ENCODE peak calls at places on chromosomes 6 and 20, in seven cellular contexts. One of them, this sample, is unnamed.

GRCh38 chr6:36514554-36515456 is 32.5 kb downstream of the STK38 start:
- DNase-seq in stimulated activated CD8-positive, alpha-beta memory T cell treated with anti-CD3 and anti-CD28 coated beads, Interleukin-15, amount 100 ng/mL, for 4 hours: no peak
- DNase-seq in AG04449: no peak
- DNase-seq in NCI-H460: no peak
- DNase-seq in HS-5: no peak
- DNase-seq in left colon: peak
- DNase-seq in renal cortical epithelial cell: peak
- DNase-seq in this sample: no peak

GRCh38 chr20:47070176-47070575 is 175.5 kb downstream of the EYA2 start:
- DNase-seq in AG04449: no peak
- DNase-seq in NCI-H460: no peak
- DNase-seq in stimulated activated CD8-positive, alpha-beta memory T cell treated with anti-CD3 and anti-CD28 coated beads, Interleukin-15, amount 100 ng/mL, for 4 hours: no peak
- DNase-seq in renal cortical epithelial cell: no peak
- DNase-seq in HS-5: no peak
- DNase-seq in left colon: no peak
- DNase-seq in this sample: no peak

GRCh38 chr20:42986143-42986773 is 203.4 kb downstream of the PTPRT start:
- DNase-seq in HS-5: no peak
- DNase-seq in left colon: no peak
- DNase-seq in renal cortical epithelial cell: no peak
- DNase-seq in NCI-H460: no peak
- DNase-seq in stimulated activated CD8-positive, alpha-beta memory T cell treated with anti-CD3 and anti-CD28 coated beads, Interleukin-15, amount 100 ng/mL, for 4 hours: no peak
- DNase-seq in AG04449: no peak
- DNase-seq in this sample: no peak

GRCh38 chr6:136753624-136754023 is 38.7 kb downstream of the MAP3K5 start:
- DNase-seq in renal cortical epithelial cell: no peak
- DNase-seq in left colon: no peak
- DNase-seq in AG04449: no peak
- DNase-seq in NCI-H460: no peak
- DNase-seq in stimulated activated CD8-positive, alpha-beta memory T cell treated with anti-CD3 and anti-CD28 coated beads, Interleukin-15, amount 100 ng/mL, for 4 hours: peak
- DNase-seq in HS-5: no peak
- DNase-seq in this sample: no peak

GRCh38 chr6:47669684-47670515 is 28.5 kb upstream of the ADGRF4 start:
- DNase-seq in AG04449: no peak
- DNase-seq in stimulated activated CD8-positive, alpha-beta memory T cell treated with anti-CD3 and anti-CD28 coated beads, Interleukin-15, amount 100 ng/mL, for 4 hours: no peak
- DNase-seq in HS-5: no peak
- DNase-seq in left colon: no peak
- DNase-seq in renal cortical epithelial cell: peak
- DNase-seq in NCI-H460: no peak
- DNase-seq in this sample: no peak

GRCh38 chr20:35598476-35598875 is 17.2 kb upstream of the SPAG4 start:
- DNase-seq in stimulated activated CD8-positive, alpha-beta memory T cell treated with anti-CD3 and anti-CD28 coated beads, Interleukin-15, amount 100 ng/mL, for 4 hours: no peak
- DNase-seq in renal cortical epithelial cell: no peak
- DNase-seq in left colon: no peak
- DNase-seq in HS-5: no peak
- DNase-seq in NCI-H460: no peak
- DNase-seq in AG04449: no peak
- DNase-seq in this sample: no peak

GRCh38 chr20:15491564-15491963 is 1081.7 kb downstream of the KIF16B start:
- DNase-seq in NCI-H460: no peak
- DNase-seq in stimulated activated CD8-positive, alpha-beta memory T cell treated with anti-CD3 and anti-CD28 coated beads, Interleukin-15, amount 100 ng/mL, for 4 hours: no peak
- DNase-seq in left colon: no peak
- DNase-seq in HS-5: no peak
- DNase-seq in renal cortical epithelial cell: peak
- DNase-seq in AG04449: no peak
- DNase-seq in this sample: peak

GRCh38 chr6:117547688-117548621 is 54.4 kb downstream of the GOPC start:
- DNase-seq in AG04449: no peak
- DNase-seq in renal cortical epithelial cell: peak
- DNase-seq in NCI-H460: no peak
- DNase-seq in left colon: peak
- DNase-seq in stimulated activated CD8-positive, alpha-beta memory T cell treated with anti-CD3 and anti-CD28 coated beads, Interleukin-15, amount 100 ng/mL, for 4 hours: peak
- DNase-seq in HS-5: no peak
- DNase-seq in this sample: no peak

GRCh38 chr20:49983848-49984408 is 1.1 kb downstream of the SNAI1 start:
- DNase-seq in NCI-H460: no peak
- DNase-seq in left colon: no peak
- DNase-seq in AG04449: no peak
- DNase-seq in renal cortical epithelial cell: no peak
- DNase-seq in stimulated activated CD8-positive, alpha-beta memory T cell treated with anti-CD3 and anti-CD28 coated beads, Interleukin-15, amount 100 ng/mL, for 4 hours: no peak
- DNase-seq in HS-5: no peak
- DNase-seq in this sample: no peak

GRCh38 chr6:92114091-92114490 is 1305.3 kb downstream of the EPHA7 start:
- DNase-seq in NCI-H460: no peak
- DNase-seq in AG04449: no peak
- DNase-seq in renal cortical epithelial cell: no peak
- DNase-seq in left colon: no peak
- DNase-seq in stimulated activated CD8-positive, alpha-beta memory T cell treated with anti-CD3 and anti-CD28 coated beads, Interleukin-15, amount 100 ng/mL, for 4 hours: no peak
- DNase-seq in HS-5: no peak
- DNase-seq in this sample: no peak

GRCh38 chr6:82461536-82461935 is 97.9 kb downstream of the TPBG start:
- DNase-seq in AG04449: no peak
- DNase-seq in renal cortical epithelial cell: no peak
- DNase-seq in HS-5: no peak
- DNase-seq in stimulated activated CD8-positive, alpha-beta memory T cell treated with anti-CD3 and anti-CD28 coated beads, Interleukin-15, amount 100 ng/mL, for 4 hours: no peak
- DNase-seq in left colon: no peak
- DNase-seq in NCI-H460: no peak
- DNase-seq in this sample: no peak

GRCh38 chr20:34891166-34892062 is 15.0 kb downstream of the ACSS2 start:
- DNase-seq in stimulated activated CD8-positive, alpha-beta memory T cell treated with anti-CD3 and anti-CD28 coated beads, Interleukin-15, amount 100 ng/mL, for 4 hours: no peak
- DNase-seq in left colon: no peak
- DNase-seq in renal cortical epithelial cell: peak
- DNase-seq in AG04449: peak
- DNase-seq in HS-5: peak
- DNase-seq in NCI-H460: no peak
- DNase-seq in this sample: peak

GRCh38 chr20:41248371-41249024 is 69.0 kb downstream of the ZHX3 start:
- DNase-seq in HS-5: no peak
- DNase-seq in AG04449: no peak
- DNase-seq in NCI-H460: no peak
- DNase-seq in renal cortical epithelial cell: peak
- DNase-seq in left colon: no peak
- DNase-seq in stimulated activated CD8-positive, alpha-beta memory T cell treated with anti-CD3 and anti-CD28 coated beads, Interleukin-15, amount 100 ng/mL, for 4 hours: no peak
- DNase-seq in this sample: no peak

GRCh38 chr6:42769051-42769450 is 12.8 kb upstream of the BICRAL start:
- DNase-seq in left colon: no peak
- DNase-seq in renal cortical epithelial cell: no peak
- DNase-seq in AG04449: no peak
- DNase-seq in stimulated activated CD8-positive, alpha-beta memory T cell treated with anti-CD3 and anti-CD28 coated beads, Interleukin-15, amount 100 ng/mL, for 4 hours: no peak
- DNase-seq in NCI-H460: no peak
- DNase-seq in HS-5: no peak
- DNase-seq in this sample: no peak

GRCh38 chr6:160347259-160348208 is 644 bp upstream of the SLC22A3 start:
- DNase-seq in NCI-H460: no peak
- DNase-seq in left colon: peak
- DNase-seq in stimulated activated CD8-positive, alpha-beta memory T cell treated with anti-CD3 and anti-CD28 coated beads, Interleukin-15, amount 100 ng/mL, for 4 hours: no peak
- DNase-seq in HS-5: no peak
- DNase-seq in AG04449: no peak
- DNase-seq in renal cortical epithelial cell: no peak
- DNase-seq in this sample: no peak

GRCh38 chr6:33065312-33065711 is 8.1 kb downstream of the HLA-DPA1 start:
- DNase-seq in left colon: no peak
- DNase-seq in AG04449: no peak
- DNase-seq in NCI-H460: no peak
- DNase-seq in renal cortical epithelial cell: no peak
- DNase-seq in stimulated activated CD8-positive, alpha-beta memory T cell treated with anti-CD3 and anti-CD28 coated beads, Interleukin-15, amount 100 ng/mL, for 4 hours: no peak
- DNase-seq in HS-5: no peak
- DNase-seq in this sample: no peak